ENCODE peak calls at places on chromosomes 1 and 21, in seven cellular contexts. D is HCT116, W is GM12878, U is HepG2, I is H1, M is SK-N-SH, Q is K562. L is an unnamed sample.

GRCh38 chr1:189654906-189655305 is 822.8 kb downstream of the BRINP3 start:
- DNase-seq in M (no peak), D (no peak), W (no peak), Q (no peak), U (no peak), I (no peak), L (no peak)

GRCh38 chr1:118881751-118882150 is 106.4 kb downstream of the TBX15 start:
- DNase-seq in Q (no peak), I (no peak), D (no peak), U (no peak), M (no peak), W (no peak), L (no peak)

GRCh38 chr1:933603-933940 is 9.8 kb downstream of the SAMD11 start:
- DNase-seq in I (no peak), U (no peak), W (no peak), Q (no peak), M (no peak), D (no peak), L (peak; percentile 56)

GRCh38 chr1:63843010-63843409 is 69.2 kb downstream of the ROR1 start:
- DNase-seq in U (no peak), M (no peak), W (no peak), I (no peak), D (no peak), Q (no peak), L (no peak)

GRCh38 chr1:93207211-93207610 is 26.7 kb downstream of the CCDC18 start:
- DNase-seq in D (no peak), Q (no peak), M (no peak), U (no peak), I (no peak), W (no peak), L (no peak)

GRCh38 chr1:234923626-234924025 is 205.0 kb downstream of the TOMM20 start:
- DNase-seq in I (no peak), U (no peak), Q (no peak), D (no peak), W (no peak), M (no peak), L (no peak)

GRCh38 chr21:37907076-37907475 is 9.2 kb downstream of the KCNJ6 start:
- DNase-seq in M (no peak), U (no peak), D (no peak), W (no peak), I (no peak), Q (no peak), L (no peak)

GRCh38 chr1:15523104-15523921 is 702 bp downstream of the CASP9 start:
- DNase-seq in W (no peak), U (no peak), M (no peak), Q (no peak), I (no peak), D (no peak), L (no peak)

GRCh38 chr1:203072002-203072607 is 13.7 kb downstream of the MYOG start:
- DNase-seq in Q (no peak), I (no peak), D (no peak), W (no peak), M (no peak), U (no peak), L (no peak)

GRCh38 chr1:210099921-210100320 is 132.7 kb upstream of the SERTAD4 start:
- DNase-seq in U (no peak), W (no peak), D (no peak), M (no peak), Q (no peak), I (no peak), L (no peak)

GRCh38 chr1:230345139-230345885 is 80.8 kb downstream of the PGBD5 start:
- DNase-seq in M (no peak), U (no peak), Q (no peak), D (no peak), I (no peak), W (no peak), L (no peak)

GRCh38 chr1:93715529-93716126 is 34.0 kb upstream of the BCAR3 start:
- DNase-seq in W (no peak), M (no peak), I (no peak), U (no peak), D (no peak), Q (no peak), L (no peak)

GRCh38 chr1:230191079-230191478 is 124.0 kb downstream of the GALNT2 start:
- DNase-seq in U (no peak), Q (peak; percentile 74), D (no peak), I (no peak), W (no peak), M (no peak), L (no peak)

GRCh38 chr1:62676606-62677356 is 11.4 kb downstream of the DOCK7 start:
- DNase-seq in M (no peak), W (no peak), U (no peak), Q (no peak), I (no peak), D (no peak), L (peak; percentile 1)

GRCh38 chr1:22832414-22832786 is 121.8 kb downstream of the EPHB2 start:
- DNase-seq in I (no peak), U (no peak), M (no peak), D (peak; percentile 80), W (no peak), Q (no peak), L (no peak)

GRCh38 chr1:18814340-18815202 is 44.9 kb downstream of the TAS1R2 start:
- DNase-seq in Q (no peak), D (no peak), M (no peak), W (no peak), U (no peak), I (no peak), L (no peak)

GRCh38 chr1:115112496-115113375 is 23.4 kb upstream of the TSPAN2 start:
- DNase-seq in U (no peak), W (no peak), M (peak; percentile 53), D (peak; percentile 6), Q (peak; percentile 43), I (peak; percentile 89), L (peak; percentile 31)

GRCh38 chr1:168567007-168567406 is 9.4 kb upstream of the XCL1 start:
- DNase-seq in M (no peak), W (no peak), U (no peak), Q (no peak), I (no peak), D (no peak), L (no peak)

GRCh38 chr1:112358798-112359408 is 37.1 kb upstream of the CTTNBP2NL start:
- DNase-seq in U (peak; percentile 30), M (peak; percentile 56), W (no peak), I (peak; percentile 82), Q (peak; percentile 56), D (peak; percentile 44), L (peak; percentile 54)

GRCh38 chr21:43362306-43362927 is 64.5 kb downstream of the SIK1 start:
- DNase-seq in I (peak; percentile 63), M (peak; percentile 91), D (no peak), Q (no peak), U (no peak), W (no peak), L (no peak)

GRCh38 chr1:81020506-81020905 is 780.2 kb upstream of the ADGRL2 start:
- DNase-seq in Q (no peak), I (no peak), M (no peak), W (no peak), U (no peak), D (no peak), L (no peak)

GRCh38 chr1:30090421-30090820 is 633.0 kb downstream of the MATN1 start:
- DNase-seq in D (no peak), W (no peak), Q (no peak), I (no peak), U (no peak), M (no peak), L (no peak)

GRCh38 chr1:30084909-30085571 is 638.3 kb downstream of the MATN1 start:
- DNase-seq in D (no peak), M (no peak), I (no peak), U (no peak), W (no peak), Q (no peak), L (no peak)

GRCh38 chr1:30088594-30089556 is 634.5 kb downstream of the MATN1 start:
- DNase-seq in W (no peak), Q (no peak), D (no peak), U (no peak), M (peak; percentile 81), I (no peak), L (no peak)

GRCh38 chr1:30085814-30086770 is 637.3 kb downstream of the MATN1 start:
- DNase-seq in W (no peak), M (peak; percentile 93), I (peak; percentile 98), Q (peak; percentile 77), D (no peak), U (peak; percentile 8), L (peak; percentile 4)

DNA sequence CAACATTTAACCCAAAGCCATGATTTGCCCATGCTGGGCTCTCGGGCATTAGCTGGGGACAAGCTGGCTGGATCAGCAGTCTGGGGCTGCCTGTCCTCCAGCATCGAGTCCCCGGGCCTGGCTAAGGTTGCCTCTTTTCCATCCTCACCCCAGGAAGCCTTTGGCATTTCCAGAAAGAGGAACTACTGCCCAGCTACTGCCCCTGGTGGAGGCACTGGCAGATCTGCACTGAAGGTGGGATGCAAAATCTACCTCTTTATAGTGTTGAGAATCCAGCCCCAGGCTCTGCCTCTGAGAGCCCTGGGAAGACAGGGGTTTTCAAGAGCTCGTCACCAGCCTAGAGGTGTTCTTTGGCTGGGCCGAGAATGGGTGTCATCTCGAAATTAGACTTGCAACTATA is 635.9 kb downstream of the MATN1 start:
- DNase-seq in M (peak; percentile 61), Q (no peak), I (no peak), D (no peak), W (no peak), U (peak; percentile 6), L (peak; percentile 6)
- TF ChIP-seq JUND in M (no peak), Q (no peak), I (no peak), D (no peak), W (no peak), U (no peak), L (no peak)

DNA sequence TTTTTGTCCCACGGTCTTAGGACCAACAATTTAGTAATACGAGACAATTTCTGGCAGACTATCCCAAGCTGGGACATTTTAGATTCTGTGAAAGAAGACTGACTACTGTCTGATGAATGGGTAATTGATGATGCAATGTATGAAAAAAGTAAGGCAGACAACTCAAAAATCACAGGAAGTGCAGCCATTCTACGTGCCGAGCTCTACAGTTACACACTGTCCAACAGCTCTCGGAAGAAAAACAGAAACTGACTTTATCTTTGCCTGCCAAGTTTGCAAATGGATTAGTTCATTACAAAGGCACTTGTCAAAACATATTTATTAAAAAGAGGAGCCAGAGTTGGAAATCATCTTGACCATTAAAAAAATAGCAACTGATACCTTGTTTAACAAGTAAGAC is 31.3 kb downstream of the ZBTB8B start:
- DNase-seq in W (no peak), M (no peak), U (no peak), Q (no peak), I (no peak), D (no peak), L (peak; percentile 5)
- TF ChIP-seq JUND in W (no peak), M (no peak), U (no peak), Q (peak; percentile 54), I (no peak), D (no peak), L (no peak)

GRCh38 chr1:6280761-6281451 is 20.0 kb upstream of the GPR153 start:
- DNase-seq in U (peak; percentile 54), M (peak; percentile 69), I (peak; percentile 71), W (no peak), Q (peak; percentile 81), D (no peak), L (no peak)
- TF ChIP-seq JUND in U (no peak), M (no peak), I (no peak), W (no peak), Q (no peak), D (no peak), L (no peak)

GRCh38 chr1:193318347-193318746 is 131.9 kb upstream of the B3GALT2 start:
- DNase-seq in M (no peak), Q (no peak), W (no peak), D (no peak), U (no peak), I (no peak), L (no peak)
- TF ChIP-seq JUND in M (no peak), Q (no peak), W (no peak), D (no peak), U (no peak), I (no peak), L (no peak)

GRCh38 chr1:41482906-41483895 is 1.3 kb downstream of the EDN2 start:
- DNase-seq in Q (no peak), M (peak; percentile 73), U (no peak), W (no peak), D (no peak), I (no peak), L (no peak)
- TF ChIP-seq JUND in Q (no peak), M (no peak), U (no peak), W (no peak), D (no peak), I (no peak), L (no peak)